ENCODE peak calls at places on chromosomes 7 and 10, in four cellular contexts. A is uterus, X is psoas muscle, T is WERI-Rb-1. H is an unnamed sample.

GRCh38 chr10:107733328-107733727 is 568.8 kb upstream of the SORCS1 start:
- DNase-seq in A (no peak), X (no peak), T (no peak), H (no peak)

GRCh38 chr10:111113961-111114830 is 37.4 kb downstream of the ADRA2A start:
- DNase-seq in A (no peak), X (no peak), T (no peak), H (no peak)

GRCh38 chr10:9670911-9671310 is 1346.8 kb upstream of the CELF2 start:
- DNase-seq in A (no peak), X (no peak), T (no peak), H (no peak)

GRCh38 chr10:3699896-3700295 is 85.1 kb downstream of the KLF6 start:
- DNase-seq in A (no peak), X (no peak), T (no peak), H (no peak)

GRCh38 chr7:92835140-92835850 is 1.1 kb downstream of the CDK6 start:
- DNase-seq in A (peak), X (peak), T (peak), H (peak)

GRCh38 chr7:6558837-6559236 is 7.6 kb upstream of the GRID2IP start:
- DNase-seq in A (no peak), X (no peak), T (peak), H (no peak)

GRCh38 chr10:49595713-49596492 is 14.2 kb upstream of the SLC18A3 start:
- DNase-seq in A (no peak), X (no peak), T (no peak), H (no peak)

GRCh38 chr10:14554843-14555205 is 219.9 kb downstream of the FAM107B start:
- DNase-seq in A (no peak), X (no peak), T (no peak), H (no peak)

GRCh38 chr10:89861584-89862287 is 160.3 kb downstream of the KIF20B start:
- DNase-seq in A (no peak), X (no peak), T (peak), H (no peak)

GRCh38 chr10:112914288-112914952 is 35.6 kb upstream of the TCF7L2 start:
- DNase-seq in A (no peak), X (no peak), T (no peak), H (no peak)

GRCh38 chr10:13820591-13821377 is 234.0 kb downstream of the PRPF18 start:
- DNase-seq in A (no peak), X (no peak), T (peak), H (no peak)

GRCh38 chr7:157389951-157390730 is 53.3 kb downstream of the DNAJB6 start:
- DNase-seq in A (no peak), X (no peak), T (no peak), H (no peak)

GRCh38 chr7:106864298-106865081 is 592 bp upstream of the PIK3CG start:
- DNase-seq in A (no peak), X (no peak), T (no peak), H (no peak)

GRCh38 chr10:21506351-21506750 is 19.1 kb downstream of the SKIDA1 start:
- DNase-seq in A (no peak), X (no peak), T (no peak), H (no peak)

GRCh38 chr10:107442035-107442505 is 277.6 kb upstream of the SORCS1 start:
- DNase-seq in A (no peak), X (no peak), T (no peak), H (no peak)

GRCh38 chr10:129523031-129523722 is 56.1 kb downstream of the MGMT start:
- DNase-seq in A (no peak), X (peak), T (no peak), H (no peak)

GRCh38 chr7:121079425-121080169 is 91.1 kb downstream of the CPED1 start:
- DNase-seq in A (no peak), X (no peak), T (no peak), H (no peak)

GRCh38 chr7:45689797-45690761 is 115.9 kb downstream of the ADCY1 start:
- DNase-seq in A (no peak), X (peak), T (no peak), H (no peak)

GRCh38 chr10:44934416-44935200 is 23.5 kb downstream of the TMEM72 start:
- DNase-seq in A (no peak), X (peak), T (no peak), H (no peak)

GRCh38 chr10:103281753-103282152 is 4.8 kb downstream of the INA start:
- DNase-seq in A (no peak), X (no peak), T (peak), H (no peak)

GRCh38 chr7:101557421-101557820 is 71.7 kb downstream of the MYL10 start:
- DNase-seq in A (peak), X (peak), T (no peak), H (no peak)

GRCh38 chr7:101560856-101561255 is 68.2 kb downstream of the MYL10 start:
- DNase-seq in A (peak), X (no peak), T (no peak), H (no peak)

GRCh38 chr7:101559586-101559985 is 69.5 kb downstream of the MYL10 start:
- DNase-seq in A (peak), X (peak), T (no peak), H (no peak)

GRCh38 chr7:101557978-101558741 is 70.9 kb downstream of the MYL10 start:
- DNase-seq in A (peak), X (peak), T (no peak), H (no peak)

GRCh38 chr7:101558742-101559325 is 70.3 kb downstream of the MYL10 start:
- DNase-seq in A (peak), X (peak), T (peak), H (no peak)
- TF ChIP-seq CTCF in A (no peak), X (no peak), T (peak), H (no peak)

DNA sequence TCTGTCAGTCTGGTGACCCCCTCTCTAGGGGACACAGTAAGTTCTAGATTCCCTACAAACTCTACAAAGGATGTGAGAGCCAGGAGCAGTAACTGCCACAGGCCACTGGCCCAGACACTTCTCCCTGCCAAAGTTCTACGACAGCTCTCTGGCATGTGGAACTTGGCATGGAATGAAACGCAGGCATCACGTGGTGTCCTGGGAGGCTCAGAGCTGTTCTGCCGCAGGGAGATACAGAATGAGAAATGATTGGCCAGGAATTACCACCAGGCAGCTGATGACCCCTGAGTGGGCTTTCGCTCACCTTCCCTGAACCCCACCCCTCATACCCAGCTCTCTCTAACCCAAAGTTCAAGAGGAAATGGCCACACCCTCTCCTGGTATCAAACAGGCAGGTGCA is 29.8 kb upstream of the MSRB2 start:
- DNase-seq in A (peak), X (peak), T (no peak), H (peak)
- H3K4me3 ChIP-seq in A (no peak), X (no peak), T (no peak), H (peak)

GRCh38 chr10:76031769-76032441 is 600.5 kb downstream of the LRMDA start:
- DNase-seq in A (no peak), X (no peak), T (no peak), H (no peak)

GRCh38 chr10:76033457-76034196 is 602.2 kb downstream of the LRMDA start:
- DNase-seq in A (peak), X (no peak), T (no peak), H (no peak)

GRCh38 chr10:76034236-76035009 is 603.0 kb downstream of the LRMDA start:
- DNase-seq in A (peak), X (no peak), T (peak), H (no peak)

GRCh38 chr10:76031099-76031498 is 599.7 kb downstream of the LRMDA start:
- DNase-seq in A (no peak), X (no peak), T (no peak), H (no peak)

GRCh38 chr10:76032442-76033039 is 601.1 kb downstream of the LRMDA start:
- DNase-seq in A (no peak), X (no peak), T (no peak), H (no peak)
- H3K27ac ChIP-seq in A (no peak), X (no peak), T (no peak), H (no peak)

DNA sequence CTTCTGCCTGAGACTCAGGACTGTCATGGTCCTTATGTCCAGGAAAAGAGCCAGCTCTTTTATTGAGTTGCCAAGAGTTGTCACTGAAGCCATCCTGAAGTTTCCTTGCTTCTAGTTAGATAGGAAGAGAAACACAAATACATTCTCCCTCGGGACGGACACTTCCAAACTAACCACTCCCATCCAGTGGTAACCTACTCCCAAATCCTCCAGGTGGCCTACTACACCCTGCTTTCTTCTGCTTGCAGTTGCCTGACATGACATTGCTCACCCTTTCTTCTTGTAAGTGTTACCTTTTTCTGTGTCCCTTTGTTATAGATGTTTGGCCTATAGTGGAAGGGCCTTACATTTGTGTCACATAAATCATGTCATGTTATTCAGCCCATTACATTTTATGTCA is 346.8 kb downstream of the NRG3 start:
- DNase-seq in A (no peak), X (no peak), T (peak), H (no peak)
- TF ChIP-seq CTCF in A (no peak), X (no peak), T (peak), H (no peak)